ENCODE peak calls at places on chromosomes 6 and 20, in seven cellular contexts. One of them, this sample, is unnamed.

GRCh38 chr6:3359091-3359752 is 97.6 kb downstream of the SLC22A23 start:
- DNase-seq in Panc1: no peak
- DNase-seq in body of pancreas: no peak
- DNase-seq in heart left ventricle: no peak
- DNase-seq in suprapubic skin: no peak
- DNase-seq in CD8-positive, alpha-beta T cell: no peak
- DNase-seq in effector memory CD4-positive, alpha-beta T cell: no peak
- DNase-seq in this sample: no peak

GRCh38 chr20:18702736-18703135 is 110.8 kb upstream of the SCP2D1 start:
- DNase-seq in effector memory CD4-positive, alpha-beta T cell: no peak
- DNase-seq in suprapubic skin: no peak
- DNase-seq in body of pancreas: no peak
- DNase-seq in heart left ventricle: no peak
- DNase-seq in CD8-positive, alpha-beta T cell: no peak
- DNase-seq in Panc1: no peak
- DNase-seq in this sample: no peak

GRCh38 chr20:4470375-4470774 is 251.3 kb upstream of the PRND start:
- DNase-seq in effector memory CD4-positive, alpha-beta T cell: no peak
- DNase-seq in heart left ventricle: no peak
- DNase-seq in suprapubic skin: no peak
- DNase-seq in body of pancreas: no peak
- DNase-seq in Panc1: no peak
- DNase-seq in CD8-positive, alpha-beta T cell: no peak
- DNase-seq in this sample: no peak

GRCh38 chr6:53023323-53023722 is 28.2 kb upstream of the GSTA4 start:
- DNase-seq in heart left ventricle: no peak
- DNase-seq in body of pancreas: no peak
- DNase-seq in CD8-positive, alpha-beta T cell: no peak
- DNase-seq in suprapubic skin: no peak
- DNase-seq in Panc1: no peak
- DNase-seq in effector memory CD4-positive, alpha-beta T cell: no peak
- DNase-seq in this sample: no peak

GRCh38 chr6:153503810-153504209 is 372.7 kb upstream of the RGS17 start:
- DNase-seq in CD8-positive, alpha-beta T cell: no peak
- DNase-seq in body of pancreas: no peak
- DNase-seq in Panc1: no peak
- DNase-seq in effector memory CD4-positive, alpha-beta T cell: no peak
- DNase-seq in suprapubic skin: no peak
- DNase-seq in heart left ventricle: no peak
- DNase-seq in this sample: peak; percentile 36

GRCh38 chr6:97437087-97437486 is 154.1 kb upstream of the MMS22L start:
- DNase-seq in heart left ventricle: no peak
- DNase-seq in suprapubic skin: no peak
- DNase-seq in CD8-positive, alpha-beta T cell: no peak
- DNase-seq in body of pancreas: no peak
- DNase-seq in effector memory CD4-positive, alpha-beta T cell: no peak
- DNase-seq in Panc1: peak; percentile 7
- DNase-seq in this sample: no peak

GRCh38 chr6:75546401-75546800 is 52.8 kb upstream of the FILIP1 start:
- DNase-seq in effector memory CD4-positive, alpha-beta T cell: no peak
- DNase-seq in body of pancreas: no peak
- DNase-seq in suprapubic skin: no peak
- DNase-seq in CD8-positive, alpha-beta T cell: no peak
- DNase-seq in Panc1: no peak
- DNase-seq in heart left ventricle: no peak
- DNase-seq in this sample: no peak

GRCh38 chr20:61731363-61732181 is 334.1 kb downstream of the TAF4 start:
- DNase-seq in body of pancreas: no peak
- DNase-seq in suprapubic skin: no peak
- DNase-seq in CD8-positive, alpha-beta T cell: no peak
- DNase-seq in Panc1: no peak
- DNase-seq in heart left ventricle: no peak
- DNase-seq in effector memory CD4-positive, alpha-beta T cell: no peak
- DNase-seq in this sample: no peak

GRCh38 chr6:150751296-150751695 is 114.2 kb upstream of the MTHFD1L start:
- DNase-seq in effector memory CD4-positive, alpha-beta T cell: no peak
- DNase-seq in heart left ventricle: no peak
- DNase-seq in CD8-positive, alpha-beta T cell: no peak
- DNase-seq in body of pancreas: no peak
- DNase-seq in suprapubic skin: no peak
- DNase-seq in Panc1: no peak
- DNase-seq in this sample: no peak

GRCh38 chr6:21603516-21603952 is 10.0 kb downstream of the SOX4 start:
- DNase-seq in heart left ventricle: no peak
- DNase-seq in Panc1: no peak
- DNase-seq in effector memory CD4-positive, alpha-beta T cell: no peak
- DNase-seq in suprapubic skin: no peak
- DNase-seq in body of pancreas: no peak
- DNase-seq in CD8-positive, alpha-beta T cell: no peak
- DNase-seq in this sample: no peak
- H3K4me1 ChIP-seq in heart left ventricle: peaks cover 11% of the 10 kb centered on the region
- H3K4me1 ChIP-seq in Panc1: peaks cover 19% of the 10 kb centered on the region
- H3K4me1 ChIP-seq in effector memory CD4-positive, alpha-beta T cell: no peaks in the 10 kb centered on the region
- H3K4me1 ChIP-seq in suprapubic skin: peaks cover 5% of the 10 kb centered on the region
- H3K4me1 ChIP-seq in body of pancreas: peaks cover 6% of the 10 kb centered on the region
- H3K4me1 ChIP-seq in CD8-positive, alpha-beta T cell: no peaks in the 10 kb centered on the region
- H3K4me1 ChIP-seq in this sample: no peaks in the 10 kb centered on the region

GRCh38 chr20:53839423-53840176 is 230.8 kb downstream of the BCAS1 start:
- DNase-seq in effector memory CD4-positive, alpha-beta T cell: peak; percentile 39
- DNase-seq in body of pancreas: peak; percentile 86
- DNase-seq in suprapubic skin: no peak
- DNase-seq in heart left ventricle: peak; percentile 23
- DNase-seq in CD8-positive, alpha-beta T cell: peak; percentile 72
- DNase-seq in Panc1: no peak
- DNase-seq in this sample: no peak
- H3K4me3 ChIP-seq in effector memory CD4-positive, alpha-beta T cell: no peak overlapping the region
- H3K4me3 ChIP-seq in body of pancreas: no peak overlapping the region
- H3K4me3 ChIP-seq in suprapubic skin: no peak overlapping the region
- H3K4me3 ChIP-seq in heart left ventricle: no peak overlapping the region
- H3K4me3 ChIP-seq in CD8-positive, alpha-beta T cell: no peak overlapping the region
- H3K4me3 ChIP-seq in Panc1: no peak overlapping the region
- H3K4me3 ChIP-seq in this sample: no peak overlapping the region

GRCh38 chr6:170269873-170270541 is 20.9 kb downstream of the DLL1 start:
- DNase-seq in effector memory CD4-positive, alpha-beta T cell: no peak
- DNase-seq in CD8-positive, alpha-beta T cell: no peak
- DNase-seq in suprapubic skin: no peak
- DNase-seq in heart left ventricle: no peak
- DNase-seq in Panc1: no peak
- DNase-seq in body of pancreas: no peak
- DNase-seq in this sample: no peak

GRCh38 chr6:170269151-170269872 is 21.6 kb downstream of the DLL1 start:
- DNase-seq in suprapubic skin: no peak
- DNase-seq in CD8-positive, alpha-beta T cell: no peak
- DNase-seq in Panc1: no peak
- DNase-seq in heart left ventricle: no peak
- DNase-seq in body of pancreas: peak; percentile 77
- DNase-seq in effector memory CD4-positive, alpha-beta T cell: no peak
- DNase-seq in this sample: no peak

GRCh38 chr6:170271771-170272314 is 19.0 kb downstream of the DLL1 start:
- DNase-seq in heart left ventricle: no peak
- DNase-seq in CD8-positive, alpha-beta T cell: peak; percentile 80
- DNase-seq in effector memory CD4-positive, alpha-beta T cell: peak; percentile 61
- DNase-seq in body of pancreas: peak; percentile 94
- DNase-seq in suprapubic skin: no peak
- DNase-seq in Panc1: no peak
- DNase-seq in this sample: no peak

GRCh38 chr6:170272341-170273065 is 18.4 kb downstream of the DLL1 start:
- DNase-seq in effector memory CD4-positive, alpha-beta T cell: no peak
- DNase-seq in Panc1: no peak
- DNase-seq in CD8-positive, alpha-beta T cell: no peak
- DNase-seq in suprapubic skin: no peak
- DNase-seq in heart left ventricle: no peak
- DNase-seq in body of pancreas: no peak
- DNase-seq in this sample: no peak

GRCh38 chr6:170270984-170271593 is 19.8 kb downstream of the DLL1 start:
- DNase-seq in heart left ventricle: no peak
- DNase-seq in Panc1: no peak
- DNase-seq in suprapubic skin: no peak
- DNase-seq in effector memory CD4-positive, alpha-beta T cell: no peak
- DNase-seq in body of pancreas: no peak
- DNase-seq in CD8-positive, alpha-beta T cell: no peak
- DNase-seq in this sample: no peak
- H3K27me3 ChIP-seq in heart left ventricle: no peaks in the 10 kb centered on the region
- H3K27me3 ChIP-seq in Panc1: no peaks in the 10 kb centered on the region
- H3K27me3 ChIP-seq in suprapubic skin: peaks cover 10% of the 10 kb centered on the region
- H3K27me3 ChIP-seq in effector memory CD4-positive, alpha-beta T cell: no peaks in the 10 kb centered on the region
- H3K27me3 ChIP-seq in body of pancreas: no peaks in the 10 kb centered on the region
- H3K27me3 ChIP-seq in CD8-positive, alpha-beta T cell: no peaks in the 10 kb centered on the region
- H3K27me3 ChIP-seq in this sample: no peaks in the 10 kb centered on the region

DNA sequence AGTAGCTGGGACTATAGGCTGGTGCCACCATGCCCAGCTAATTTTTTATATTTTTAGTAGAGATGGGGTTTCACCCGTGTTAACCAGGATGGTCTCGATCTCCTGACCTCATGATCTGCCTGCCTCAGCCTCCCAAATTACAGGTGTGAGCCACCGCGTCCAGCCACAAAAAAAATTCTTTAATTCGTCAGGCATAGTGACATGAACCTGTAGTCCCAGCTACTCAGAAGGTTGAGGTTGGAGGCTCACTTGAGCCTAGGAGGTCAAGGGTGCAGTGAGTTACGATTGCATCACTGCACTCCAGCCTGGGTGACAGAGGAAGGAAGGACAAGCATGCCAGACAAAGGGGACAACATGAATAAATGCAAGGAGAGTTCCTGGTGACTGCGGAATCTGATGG is 19.5 kb upstream of the ASXL1 start:
- DNase-seq in CD8-positive, alpha-beta T cell: no peak
- DNase-seq in effector memory CD4-positive, alpha-beta T cell: no peak
- DNase-seq in Panc1: no peak
- DNase-seq in heart left ventricle: no peak
- DNase-seq in body of pancreas: no peak
- DNase-seq in suprapubic skin: no peak
- DNase-seq in this sample: no peak
- H3K4me1 ChIP-seq in CD8-positive, alpha-beta T cell: no peaks in the 10 kb centered on the region
- H3K4me1 ChIP-seq in effector memory CD4-positive, alpha-beta T cell: peaks cover 11% of the 10 kb centered on the region
- H3K4me1 ChIP-seq in Panc1: peaks cover 5% of the 10 kb centered on the region
- H3K4me1 ChIP-seq in heart left ventricle: peaks cover 29% of the 10 kb centered on the region
- H3K4me1 ChIP-seq in body of pancreas: peaks cover 48% of the 10 kb centered on the region
- H3K4me1 ChIP-seq in suprapubic skin: peaks cover 16% of the 10 kb centered on the region
- H3K4me1 ChIP-seq in this sample: peaks cover 4% of the 10 kb centered on the region